ENCODE peak calls at places on chromosomes 6 and 20, in four cellular contexts. U is hepatocyte, R is MM.1S, H is DND-41. X is an unnamed sample. For H3K4me1 and H3K9me3, the result is how much of the 10 kb centered on the place peaks cover.

GRCh38 chr20:48684501-48685041 is 143.2 kb downstream of the PREX1 start:
- DNase-seq in R (no peak), H (no peak), U (no peak), X (no peak)

GRCh38 chr20:21767739-21768223 is 62.3 kb downstream of the PAX1 start:
- DNase-seq in U (peak), R (peak), H (no peak), X (no peak)

GRCh38 chr6:129691709-129692108 is 18.3 kb downstream of the ARHGAP18 start:
- DNase-seq in R (no peak), H (no peak), U (no peak), X (no peak)

GRCh38 chr6:100343678-100344077 is 121.0 kb downstream of the SIM1 start:
- DNase-seq in U (no peak), H (no peak), R (no peak), X (no peak)

GRCh38 chr6:82363368-82364086 is at the start of gene TPBG:
- DNase-seq in R (peak), U (peak), H (no peak), X (no peak)

GRCh38 chr20:10047427-10047826 is 12.6 kb downstream of the ANKEF1 start:
- DNase-seq in U (no peak), H (no peak), R (no peak), X (no peak)

GRCh38 chr20:63686492-63687321 is 9.7 kb upstream of the TNFRSF6B start:
- DNase-seq in H (no peak), U (peak), R (no peak), X (no peak)

GRCh38 chr6:24658573-24659511 is 7.9 kb downstream of the TDP2 start:
- DNase-seq in U (peak), R (no peak), H (no peak), X (no peak)

GRCh38 chr6:49553353-49553752 is 2.9 kb downstream of the C6orf141 start:
- DNase-seq in R (no peak), H (no peak), U (no peak), X (no peak)

GRCh38 chr6:153085239-153085638 is 45.8 kb downstream of the RGS17 start:
- DNase-seq in R (no peak), H (no peak), U (peak), X (no peak)

GRCh38 chr6:97322811-97323210 is 39.8 kb upstream of the MMS22L start:
- DNase-seq in R (no peak), H (no peak), U (no peak), X (no peak)

GRCh38 chr6:142725024-142725770 is 219.8 kb downstream of the HIVEP2 start:
- DNase-seq in R (no peak), U (no peak), H (no peak), X (no peak)

GRCh38 chr6:97813881-97814280 is 530.9 kb upstream of the MMS22L start:
- DNase-seq in H (no peak), R (no peak), U (no peak), X (no peak)

GRCh38 chr20:31551581-31552081 is 37.4 kb downstream of the HM13 start:
- DNase-seq in R (no peak), H (no peak), U (no peak), X (no peak)

DNA sequence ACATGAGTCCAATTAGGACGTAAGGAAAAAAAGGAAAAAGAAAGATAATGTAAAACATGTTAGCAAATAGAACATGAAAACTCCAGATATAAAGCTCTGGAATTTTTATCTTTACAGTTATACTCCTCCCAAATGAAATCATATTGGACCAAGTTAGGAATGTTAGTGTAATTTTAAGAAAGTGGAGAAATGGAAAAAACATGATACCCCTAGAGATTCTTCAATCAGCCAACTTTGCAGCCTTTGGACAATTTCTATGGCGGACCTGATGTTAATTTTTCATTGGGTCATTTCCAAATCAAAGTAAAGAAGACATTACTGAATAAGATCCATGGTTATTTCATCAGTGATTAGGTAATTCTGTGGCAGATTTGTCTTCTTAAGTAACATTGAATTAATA is 748.7 kb downstream of the RFPL4B start:
- DNase-seq in U (no peak), H (no peak), R (no peak), X (no peak)
- H3K27ac ChIP-seq in U (no peak), H (no peak), R (no peak), X (no peak)

GRCh38 chr20:43943725-43944124 is 29.1 kb downstream of the TOX2 start:
- DNase-seq in H (no peak), U (no peak), R (peak), X (no peak)
- H3K4me1 ChIP-seq in H (under half), U (under half), R (half or more), X (under half)

DNA sequence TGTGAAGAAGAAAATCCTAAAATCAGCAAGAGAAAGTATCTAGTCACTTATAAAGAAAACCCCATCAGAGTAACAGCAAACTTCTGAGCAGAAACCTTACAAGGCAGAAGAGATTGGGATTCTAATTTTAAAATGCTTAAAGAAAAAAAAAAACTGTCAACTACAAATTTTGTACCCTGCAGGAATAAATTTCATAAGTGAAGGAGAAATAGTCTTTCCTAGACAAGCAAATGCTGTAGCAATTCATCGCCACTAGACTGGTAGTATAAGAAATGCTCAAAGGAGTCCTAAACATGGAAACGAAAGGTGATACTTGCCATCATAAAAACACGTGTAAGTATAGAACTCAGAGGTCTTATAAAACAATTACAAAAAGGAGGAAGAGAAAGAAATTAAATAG is 54.4 kb downstream of the PDSS2 start:
- DNase-seq in U (no peak), H (no peak), R (no peak), X (no peak)
- H3K9me3 ChIP-seq in U (under half), H (under half), R (under half), X (under half)

GRCh38 chr20:35260426-35260825 is 17.5 kb downstream of the MMP24OS start:
- DNase-seq in H (no peak), U (no peak), R (no peak), X (no peak)
- H3K27ac ChIP-seq in H (no peak), U (no peak), R (no peak), X (no peak)

GRCh38 chr6:16737389-16737788 is 23.9 kb downstream of the ATXN1 start:
- DNase-seq in U (no peak), R (no peak), H (no peak), X (no peak)
- H3K4me1 ChIP-seq in U (under half), R (under half), H (under half), X (under half)

DNA sequence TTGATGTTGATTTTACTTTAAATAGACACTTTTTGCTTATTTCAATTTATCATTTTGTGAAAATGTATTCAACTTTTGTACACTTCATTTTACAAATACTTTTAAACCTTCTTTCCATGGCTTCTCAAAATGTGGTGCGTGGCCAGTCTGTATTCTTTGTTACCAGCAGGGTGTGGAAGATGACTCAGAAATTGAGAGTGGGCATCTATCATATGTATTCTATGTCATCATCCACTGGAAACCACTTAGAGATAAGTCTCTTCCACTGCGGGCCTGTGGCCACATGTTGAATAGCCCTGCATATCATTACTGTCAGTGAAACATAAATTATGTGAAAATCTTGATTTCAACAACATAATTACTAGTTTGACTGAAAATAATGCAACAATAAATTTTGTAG is 52.6 kb upstream of the MC3R start:
- DNase-seq in U (no peak), H (no peak), R (no peak), X (no peak)
- H3K9me3 ChIP-seq in U (under half), H (under half), R (under half), X (under half)

DNA sequence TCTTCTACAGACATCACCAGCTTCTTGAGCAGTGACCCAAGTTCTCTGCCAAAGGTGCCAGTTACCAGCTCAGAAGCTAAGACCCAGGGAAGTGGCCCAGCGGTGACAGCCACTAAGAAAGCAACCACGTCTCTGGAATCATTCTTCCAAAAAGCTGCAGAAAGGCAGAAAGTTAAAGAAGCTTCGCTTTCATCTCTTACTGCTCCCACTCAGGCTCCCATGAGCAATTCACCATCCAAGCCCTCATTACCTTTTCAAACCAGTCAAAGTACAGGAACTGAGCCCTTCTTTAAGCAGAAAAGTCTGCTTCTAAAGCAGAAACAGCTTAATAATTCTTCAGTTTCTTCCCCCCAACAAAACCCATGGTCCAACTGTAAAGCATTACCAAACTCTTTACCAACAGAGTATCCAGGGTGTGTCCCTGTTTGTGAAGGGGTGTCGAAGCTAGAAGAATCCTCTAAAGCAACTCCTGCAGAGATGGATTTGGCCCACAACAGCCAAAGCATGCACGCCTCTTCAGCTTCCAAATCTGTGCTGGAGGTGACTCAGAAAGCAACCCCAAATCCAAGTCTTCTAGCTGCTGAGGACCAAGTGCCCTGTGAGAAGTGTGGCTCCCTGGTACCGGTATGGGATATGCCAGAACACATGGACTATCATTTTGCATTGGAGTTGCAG is 15.2 kb downstream of the GTPBP2 start:
- DNase-seq in R (no peak), H (no peak), U (no peak), X (no peak)
- H3K27ac ChIP-seq in R (no peak), H (no peak), U (no peak), X (no peak)

GRCh38 chr20:52649727-52650126 is 322.4 kb upstream of the TSHZ2 start:
- DNase-seq in U (no peak), H (no peak), R (no peak), X (no peak)
- H3K4me1 ChIP-seq in U (under half), H (under half), R (under half), X (under half)

GRCh38 chr6:40398810-40399477 is 188.2 kb downstream of the LRFN2 start:
- DNase-seq in R (no peak), H (no peak), U (no peak), X (no peak)
- H3K9me3 ChIP-seq in R (under half), H (under half), U (under half), X (under half)

X was measured in naive thymus-derived CD4-positive, alpha-beta T cell.